ENCODE peak calls at places on chromosomes 2 and 18, in eight cellular contexts. One of them, this sample, is unnamed.

GRCh38 chr2:83686863-83687262 is 772.2 kb downstream of the SUCLG1 start:
- DNase-seq in NCI-H2081: no peak
- DNase-seq in DMS53: no peak
- DNase-seq in left ventricle myocardium inferior: no peak
- DNase-seq in erythroblast: no peak
- DNase-seq in stimulated activated CD8-positive, alpha-beta memory T cell treated with anti-CD3 and anti-CD28 coated beads, Interleukin-2, amount 100 ng/mL, for 48 hours: no peak
- DNase-seq in SW 1271: no peak
- DNase-seq in activated T-cell treated with anti-CD3 and anti-CD28 coated beads, Interleukin-2, amount 50 U/mL, for 72 hours: no peak
- DNase-seq in this sample: no peak

GRCh38 chr2:73984203-73984921 is at the start of gene TET3:
- DNase-seq in NCI-H2081: no peak
- DNase-seq in DMS53: peak; percentile 84
- DNase-seq in left ventricle myocardium inferior: no peak
- DNase-seq in erythroblast: peak; percentile 74
- DNase-seq in stimulated activated CD8-positive, alpha-beta memory T cell treated with anti-CD3 and anti-CD28 coated beads, Interleukin-2, amount 100 ng/mL, for 48 hours: peak; percentile 36
- DNase-seq in SW 1271: no peak
- DNase-seq in activated T-cell treated with anti-CD3 and anti-CD28 coated beads, Interleukin-2, amount 50 U/mL, for 72 hours: peak; percentile 50
- DNase-seq in this sample: peak; percentile 50

GRCh38 chr2:102796337-102796736 is 34.5 kb downstream of the TMEM182 start:
- DNase-seq in NCI-H2081: peak; percentile 5
- DNase-seq in DMS53: no peak
- DNase-seq in left ventricle myocardium inferior: peak; percentile 50
- DNase-seq in erythroblast: no peak
- DNase-seq in stimulated activated CD8-positive, alpha-beta memory T cell treated with anti-CD3 and anti-CD28 coated beads, Interleukin-2, amount 100 ng/mL, for 48 hours: no peak
- DNase-seq in SW 1271: no peak
- DNase-seq in activated T-cell treated with anti-CD3 and anti-CD28 coated beads, Interleukin-2, amount 50 U/mL, for 72 hours: no peak
- DNase-seq in this sample: no peak

GRCh38 chr2:209470466-209470865 is 46.6 kb downstream of the MAP2 start:
- DNase-seq in NCI-H2081: no peak
- DNase-seq in DMS53: no peak
- DNase-seq in left ventricle myocardium inferior: no peak
- DNase-seq in erythroblast: no peak
- DNase-seq in stimulated activated CD8-positive, alpha-beta memory T cell treated with anti-CD3 and anti-CD28 coated beads, Interleukin-2, amount 100 ng/mL, for 48 hours: no peak
- DNase-seq in SW 1271: no peak
- DNase-seq in activated T-cell treated with anti-CD3 and anti-CD28 coated beads, Interleukin-2, amount 50 U/mL, for 72 hours: no peak
- DNase-seq in this sample: no peak

GRCh38 chr2:7031424-7032245 is 114.4 kb downstream of the RNF144A start:
- DNase-seq in NCI-H2081: peak; percentile 99
- DNase-seq in DMS53: peak; percentile 99
- DNase-seq in left ventricle myocardium inferior: no peak
- DNase-seq in erythroblast: no peak
- DNase-seq in stimulated activated CD8-positive, alpha-beta memory T cell treated with anti-CD3 and anti-CD28 coated beads, Interleukin-2, amount 100 ng/mL, for 48 hours: no peak
- DNase-seq in SW 1271: no peak
- DNase-seq in activated T-cell treated with anti-CD3 and anti-CD28 coated beads, Interleukin-2, amount 50 U/mL, for 72 hours: peak; percentile 17
- DNase-seq in this sample: no peak

GRCh38 chr2:10307561-10308156 is 5.0 kb downstream of the HPCAL1 start:
- DNase-seq in NCI-H2081: no peak
- DNase-seq in DMS53: no peak
- DNase-seq in left ventricle myocardium inferior: no peak
- DNase-seq in erythroblast: no peak
- DNase-seq in stimulated activated CD8-positive, alpha-beta memory T cell treated with anti-CD3 and anti-CD28 coated beads, Interleukin-2, amount 100 ng/mL, for 48 hours: no peak
- DNase-seq in SW 1271: no peak
- DNase-seq in activated T-cell treated with anti-CD3 and anti-CD28 coated beads, Interleukin-2, amount 50 U/mL, for 72 hours: no peak
- DNase-seq in this sample: no peak

GRCh38 chr2:240245706-240246105 is 105.2 kb upstream of the OTOS start:
- DNase-seq in NCI-H2081: no peak
- DNase-seq in DMS53: no peak
- DNase-seq in left ventricle myocardium inferior: peak; percentile 75
- DNase-seq in erythroblast: no peak
- DNase-seq in stimulated activated CD8-positive, alpha-beta memory T cell treated with anti-CD3 and anti-CD28 coated beads, Interleukin-2, amount 100 ng/mL, for 48 hours: no peak
- DNase-seq in SW 1271: no peak
- DNase-seq in activated T-cell treated with anti-CD3 and anti-CD28 coated beads, Interleukin-2, amount 50 U/mL, for 72 hours: no peak
- DNase-seq in this sample: peak; percentile 13

GRCh38 chr2:185644828-185645227 is 93.8 kb upstream of the FSIP2 start:
- DNase-seq in NCI-H2081: no peak
- DNase-seq in DMS53: no peak
- DNase-seq in left ventricle myocardium inferior: no peak
- DNase-seq in erythroblast: no peak
- DNase-seq in stimulated activated CD8-positive, alpha-beta memory T cell treated with anti-CD3 and anti-CD28 coated beads, Interleukin-2, amount 100 ng/mL, for 48 hours: no peak
- DNase-seq in SW 1271: no peak
- DNase-seq in activated T-cell treated with anti-CD3 and anti-CD28 coated beads, Interleukin-2, amount 50 U/mL, for 72 hours: no peak
- DNase-seq in this sample: no peak

GRCh38 chr18:3530807-3531206 is 80.8 kb downstream of the TGIF1 start:
- DNase-seq in NCI-H2081: no peak
- DNase-seq in DMS53: no peak
- DNase-seq in left ventricle myocardium inferior: no peak
- DNase-seq in erythroblast: no peak
- DNase-seq in stimulated activated CD8-positive, alpha-beta memory T cell treated with anti-CD3 and anti-CD28 coated beads, Interleukin-2, amount 100 ng/mL, for 48 hours: no peak
- DNase-seq in SW 1271: no peak
- DNase-seq in activated T-cell treated with anti-CD3 and anti-CD28 coated beads, Interleukin-2, amount 50 U/mL, for 72 hours: no peak
- DNase-seq in this sample: no peak

GRCh38 chr2:72995420-72996151 is 75.9 kb downstream of the SFXN5 start:
- DNase-seq in NCI-H2081: no peak
- DNase-seq in DMS53: no peak
- DNase-seq in left ventricle myocardium inferior: no peak
- DNase-seq in erythroblast: no peak
- DNase-seq in stimulated activated CD8-positive, alpha-beta memory T cell treated with anti-CD3 and anti-CD28 coated beads, Interleukin-2, amount 100 ng/mL, for 48 hours: no peak
- DNase-seq in SW 1271: no peak
- DNase-seq in activated T-cell treated with anti-CD3 and anti-CD28 coated beads, Interleukin-2, amount 50 U/mL, for 72 hours: no peak
- DNase-seq in this sample: no peak

GRCh38 chr2:132953771-132954170 is 283.8 kb upstream of the LYPD1 start:
- DNase-seq in NCI-H2081: no peak
- DNase-seq in DMS53: no peak
- DNase-seq in left ventricle myocardium inferior: no peak
- DNase-seq in erythroblast: no peak
- DNase-seq in stimulated activated CD8-positive, alpha-beta memory T cell treated with anti-CD3 and anti-CD28 coated beads, Interleukin-2, amount 100 ng/mL, for 48 hours: no peak
- DNase-seq in SW 1271: no peak
- DNase-seq in activated T-cell treated with anti-CD3 and anti-CD28 coated beads, Interleukin-2, amount 50 U/mL, for 72 hours: no peak
- DNase-seq in this sample: no peak

GRCh38 chr2:180158961-180159360 is 151.9 kb upstream of the CWC22 start:
- DNase-seq in NCI-H2081: no peak
- DNase-seq in DMS53: no peak
- DNase-seq in left ventricle myocardium inferior: no peak
- DNase-seq in erythroblast: no peak
- DNase-seq in stimulated activated CD8-positive, alpha-beta memory T cell treated with anti-CD3 and anti-CD28 coated beads, Interleukin-2, amount 100 ng/mL, for 48 hours: no peak
- DNase-seq in SW 1271: no peak
- DNase-seq in activated T-cell treated with anti-CD3 and anti-CD28 coated beads, Interleukin-2, amount 50 U/mL, for 72 hours: no peak
- DNase-seq in this sample: no peak

GRCh38 chr18:4068552-4069158 is 386.5 kb downstream of the DLGAP1 start:
- DNase-seq in NCI-H2081: peak; percentile 40
- DNase-seq in DMS53: peak; percentile 85
- DNase-seq in left ventricle myocardium inferior: no peak
- DNase-seq in erythroblast: peak; percentile 74
- DNase-seq in stimulated activated CD8-positive, alpha-beta memory T cell treated with anti-CD3 and anti-CD28 coated beads, Interleukin-2, amount 100 ng/mL, for 48 hours: peak; percentile 2
- DNase-seq in SW 1271: peak; percentile 16
- DNase-seq in activated T-cell treated with anti-CD3 and anti-CD28 coated beads, Interleukin-2, amount 50 U/mL, for 72 hours: peak; percentile 35
- DNase-seq in this sample: no peak

GRCh38 chr2:135685361-135685760 is 56.3 kb upstream of the UBXN4 start:
- DNase-seq in NCI-H2081: no peak
- DNase-seq in DMS53: no peak
- DNase-seq in left ventricle myocardium inferior: no peak
- DNase-seq in erythroblast: no peak
- DNase-seq in stimulated activated CD8-positive, alpha-beta memory T cell treated with anti-CD3 and anti-CD28 coated beads, Interleukin-2, amount 100 ng/mL, for 48 hours: no peak
- DNase-seq in SW 1271: no peak
- DNase-seq in activated T-cell treated with anti-CD3 and anti-CD28 coated beads, Interleukin-2, amount 50 U/mL, for 72 hours: no peak
- DNase-seq in this sample: no peak

GRCh38 chr2:113963965-113964364 is 74.1 kb downstream of the ACTR3 start:
- DNase-seq in NCI-H2081: no peak
- DNase-seq in DMS53: peak; percentile 17
- DNase-seq in left ventricle myocardium inferior: no peak
- DNase-seq in erythroblast: no peak
- DNase-seq in stimulated activated CD8-positive, alpha-beta memory T cell treated with anti-CD3 and anti-CD28 coated beads, Interleukin-2, amount 100 ng/mL, for 48 hours: no peak
- DNase-seq in SW 1271: no peak
- DNase-seq in activated T-cell treated with anti-CD3 and anti-CD28 coated beads, Interleukin-2, amount 50 U/mL, for 72 hours: no peak
- DNase-seq in this sample: no peak

GRCh38 chr2:10404324-10405143 is 43.6 kb downstream of the ODC1 start:
- DNase-seq in NCI-H2081: no peak
- DNase-seq in DMS53: no peak
- DNase-seq in left ventricle myocardium inferior: no peak
- DNase-seq in erythroblast: no peak
- DNase-seq in stimulated activated CD8-positive, alpha-beta memory T cell treated with anti-CD3 and anti-CD28 coated beads, Interleukin-2, amount 100 ng/mL, for 48 hours: no peak
- DNase-seq in SW 1271: no peak
- DNase-seq in activated T-cell treated with anti-CD3 and anti-CD28 coated beads, Interleukin-2, amount 50 U/mL, for 72 hours: no peak
- DNase-seq in this sample: no peak

GRCh38 chr2:151904807-151905206 is 76.6 kb upstream of the ARL5A start:
- DNase-seq in NCI-H2081: no peak
- DNase-seq in DMS53: no peak
- DNase-seq in left ventricle myocardium inferior: no peak
- DNase-seq in erythroblast: no peak
- DNase-seq in stimulated activated CD8-positive, alpha-beta memory T cell treated with anti-CD3 and anti-CD28 coated beads, Interleukin-2, amount 100 ng/mL, for 48 hours: no peak
- DNase-seq in SW 1271: no peak
- DNase-seq in activated T-cell treated with anti-CD3 and anti-CD28 coated beads, Interleukin-2, amount 50 U/mL, for 72 hours: no peak
- DNase-seq in this sample: no peak

GRCh38 chr18:72768681-72769229 is 99.0 kb downstream of the NETO1 start:
- DNase-seq in NCI-H2081: no peak
- DNase-seq in DMS53: peak; percentile 13
- DNase-seq in left ventricle myocardium inferior: no peak
- DNase-seq in erythroblast: no peak
- DNase-seq in stimulated activated CD8-positive, alpha-beta memory T cell treated with anti-CD3 and anti-CD28 coated beads, Interleukin-2, amount 100 ng/mL, for 48 hours: no peak
- DNase-seq in SW 1271: no peak
- DNase-seq in activated T-cell treated with anti-CD3 and anti-CD28 coated beads, Interleukin-2, amount 50 U/mL, for 72 hours: no peak
- DNase-seq in this sample: no peak

GRCh38 chr2:235113854-235114253 is 162.0 kb downstream of the SH3BP4 start:
- DNase-seq in NCI-H2081: no peak
- DNase-seq in DMS53: no peak
- DNase-seq in left ventricle myocardium inferior: no peak
- DNase-seq in erythroblast: no peak
- DNase-seq in stimulated activated CD8-positive, alpha-beta memory T cell treated with anti-CD3 and anti-CD28 coated beads, Interleukin-2, amount 100 ng/mL, for 48 hours: no peak
- DNase-seq in SW 1271: no peak
- DNase-seq in activated T-cell treated with anti-CD3 and anti-CD28 coated beads, Interleukin-2, amount 50 U/mL, for 72 hours: no peak
- DNase-seq in this sample: no peak

GRCh38 chr2:223969856-223970255 is 12.6 kb downstream of the MRPL44 start:
- DNase-seq in NCI-H2081: no peak
- DNase-seq in DMS53: peak; percentile 1
- DNase-seq in left ventricle myocardium inferior: no peak
- DNase-seq in erythroblast: peak; percentile 22
- DNase-seq in stimulated activated CD8-positive, alpha-beta memory T cell treated with anti-CD3 and anti-CD28 coated beads, Interleukin-2, amount 100 ng/mL, for 48 hours: no peak
- DNase-seq in SW 1271: no peak
- DNase-seq in activated T-cell treated with anti-CD3 and anti-CD28 coated beads, Interleukin-2, amount 50 U/mL, for 72 hours: no peak
- DNase-seq in this sample: no peak

GRCh38 chr2:82797469-82797868 is 1661.6 kb downstream of the SUCLG1 start:
- DNase-seq in NCI-H2081: no peak
- DNase-seq in DMS53: no peak
- DNase-seq in left ventricle myocardium inferior: no peak
- DNase-seq in erythroblast: no peak
- DNase-seq in stimulated activated CD8-positive, alpha-beta memory T cell treated with anti-CD3 and anti-CD28 coated beads, Interleukin-2, amount 100 ng/mL, for 48 hours: no peak
- DNase-seq in SW 1271: no peak
- DNase-seq in activated T-cell treated with anti-CD3 and anti-CD28 coated beads, Interleukin-2, amount 50 U/mL, for 72 hours: no peak
- DNase-seq in this sample: no peak

GRCh38 chr2:238520359-238520886 is 93.7 kb downstream of the ASB1 start:
- DNase-seq in NCI-H2081: no peak
- DNase-seq in DMS53: no peak
- DNase-seq in left ventricle myocardium inferior: no peak
- DNase-seq in erythroblast: no peak
- DNase-seq in stimulated activated CD8-positive, alpha-beta memory T cell treated with anti-CD3 and anti-CD28 coated beads, Interleukin-2, amount 100 ng/mL, for 48 hours: no peak
- DNase-seq in SW 1271: no peak
- DNase-seq in activated T-cell treated with anti-CD3 and anti-CD28 coated beads, Interleukin-2, amount 50 U/mL, for 72 hours: no peak
- DNase-seq in this sample: no peak

GRCh38 chr18:37450434-37451133 is 115.0 kb downstream of the CELF4 start:
- DNase-seq in NCI-H2081: peak; percentile 77
- DNase-seq in DMS53: peak; percentile 39
- DNase-seq in left ventricle myocardium inferior: no peak
- DNase-seq in erythroblast: no peak
- DNase-seq in stimulated activated CD8-positive, alpha-beta memory T cell treated with anti-CD3 and anti-CD28 coated beads, Interleukin-2, amount 100 ng/mL, for 48 hours: no peak
- DNase-seq in SW 1271: no peak
- DNase-seq in activated T-cell treated with anti-CD3 and anti-CD28 coated beads, Interleukin-2, amount 50 U/mL, for 72 hours: no peak
- DNase-seq in this sample: peak; percentile 86

GRCh38 chr2:227623225-227623624 is 5.9 kb downstream of the SCYGR4 start:
- DNase-seq in NCI-H2081: no peak
- DNase-seq in DMS53: peak; percentile 13
- DNase-seq in left ventricle myocardium inferior: no peak
- DNase-seq in erythroblast: no peak
- DNase-seq in stimulated activated CD8-positive, alpha-beta memory T cell treated with anti-CD3 and anti-CD28 coated beads, Interleukin-2, amount 100 ng/mL, for 48 hours: no peak
- DNase-seq in SW 1271: peak; percentile 21
- DNase-seq in activated T-cell treated with anti-CD3 and anti-CD28 coated beads, Interleukin-2, amount 50 U/mL, for 72 hours: no peak
- DNase-seq in this sample: no peak

GRCh38 chr18:8788503-8789429 is 83.4 kb downstream of the MTCL1 start:
- DNase-seq in NCI-H2081: no peak
- DNase-seq in DMS53: no peak
- DNase-seq in left ventricle myocardium inferior: no peak
- DNase-seq in erythroblast: no peak
- DNase-seq in stimulated activated CD8-positive, alpha-beta memory T cell treated with anti-CD3 and anti-CD28 coated beads, Interleukin-2, amount 100 ng/mL, for 48 hours: no peak
- DNase-seq in SW 1271: no peak
- DNase-seq in activated T-cell treated with anti-CD3 and anti-CD28 coated beads, Interleukin-2, amount 50 U/mL, for 72 hours: no peak
- DNase-seq in this sample: no peak

GRCh38 chr2:144244938-144245337 is 275.0 kb downstream of the ZEB2 start:
- DNase-seq in NCI-H2081: no peak
- DNase-seq in DMS53: no peak
- DNase-seq in left ventricle myocardium inferior: no peak
- DNase-seq in erythroblast: no peak
- DNase-seq in stimulated activated CD8-positive, alpha-beta memory T cell treated with anti-CD3 and anti-CD28 coated beads, Interleukin-2, amount 100 ng/mL, for 48 hours: no peak
- DNase-seq in SW 1271: no peak
- DNase-seq in activated T-cell treated with anti-CD3 and anti-CD28 coated beads, Interleukin-2, amount 50 U/mL, for 72 hours: no peak
- DNase-seq in this sample: no peak

GRCh38 chr2:118967124-118967880 is 25.3 kb downstream of the MARCO start:
- DNase-seq in NCI-H2081: no peak
- DNase-seq in DMS53: no peak
- DNase-seq in left ventricle myocardium inferior: no peak
- DNase-seq in erythroblast: no peak
- DNase-seq in stimulated activated CD8-positive, alpha-beta memory T cell treated with anti-CD3 and anti-CD28 coated beads, Interleukin-2, amount 100 ng/mL, for 48 hours: no peak
- DNase-seq in SW 1271: no peak
- DNase-seq in activated T-cell treated with anti-CD3 and anti-CD28 coated beads, Interleukin-2, amount 50 U/mL, for 72 hours: no peak
- DNase-seq in this sample: no peak

GRCh38 chr2:100921685-100922161 is 80.4 kb upstream of the RPL31 start:
- DNase-seq in NCI-H2081: no peak
- DNase-seq in DMS53: no peak
- DNase-seq in left ventricle myocardium inferior: no peak
- DNase-seq in erythroblast: peak; percentile 85
- DNase-seq in stimulated activated CD8-positive, alpha-beta memory T cell treated with anti-CD3 and anti-CD28 coated beads, Interleukin-2, amount 100 ng/mL, for 48 hours: no peak
- DNase-seq in SW 1271: no peak
- DNase-seq in activated T-cell treated with anti-CD3 and anti-CD28 coated beads, Interleukin-2, amount 50 U/mL, for 72 hours: no peak
- DNase-seq in this sample: no peak

GRCh38 chr2:23988371-23988770 is 21.5 kb upstream of the MFSD2B start:
- DNase-seq in NCI-H2081: no peak
- DNase-seq in DMS53: peak; percentile 30
- DNase-seq in left ventricle myocardium inferior: no peak
- DNase-seq in erythroblast: peak; percentile 63
- DNase-seq in stimulated activated CD8-positive, alpha-beta memory T cell treated with anti-CD3 and anti-CD28 coated beads, Interleukin-2, amount 100 ng/mL, for 48 hours: no peak
- DNase-seq in SW 1271: peak; percentile 56
- DNase-seq in activated T-cell treated with anti-CD3 and anti-CD28 coated beads, Interleukin-2, amount 50 U/mL, for 72 hours: no peak
- DNase-seq in this sample: no peak

GRCh38 chr18:44680271-44681038 is at the start of gene SETBP1:
- DNase-seq in NCI-H2081: peak; percentile 67
- DNase-seq in DMS53: peak; percentile 82
- DNase-seq in left ventricle myocardium inferior: peak; percentile 66
- DNase-seq in erythroblast: peak; percentile 37
- DNase-seq in stimulated activated CD8-positive, alpha-beta memory T cell treated with anti-CD3 and anti-CD28 coated beads, Interleukin-2, amount 100 ng/mL, for 48 hours: peak; percentile 33
- DNase-seq in SW 1271: no peak
- DNase-seq in activated T-cell treated with anti-CD3 and anti-CD28 coated beads, Interleukin-2, amount 50 U/mL, for 72 hours: peak; percentile 54
- DNase-seq in this sample: peak; percentile 77

GRCh38 chr2:109287413-109287812 is 158.4 kb downstream of the SH3RF3 start:
- DNase-seq in NCI-H2081: no peak
- DNase-seq in DMS53: no peak
- DNase-seq in left ventricle myocardium inferior: no peak
- DNase-seq in erythroblast: no peak
- DNase-seq in stimulated activated CD8-positive, alpha-beta memory T cell treated with anti-CD3 and anti-CD28 coated beads, Interleukin-2, amount 100 ng/mL, for 48 hours: no peak
- DNase-seq in SW 1271: no peak
- DNase-seq in activated T-cell treated with anti-CD3 and anti-CD28 coated beads, Interleukin-2, amount 50 U/mL, for 72 hours: no peak
- DNase-seq in this sample: no peak

GRCh38 chr2:54482725-54483124 is 26.6 kb downstream of the SPTBN1 start:
- DNase-seq in NCI-H2081: no peak
- DNase-seq in DMS53: no peak
- DNase-seq in left ventricle myocardium inferior: no peak
- DNase-seq in erythroblast: no peak
- DNase-seq in stimulated activated CD8-positive, alpha-beta memory T cell treated with anti-CD3 and anti-CD28 coated beads, Interleukin-2, amount 100 ng/mL, for 48 hours: no peak
- DNase-seq in SW 1271: no peak
- DNase-seq in activated T-cell treated with anti-CD3 and anti-CD28 coated beads, Interleukin-2, amount 50 U/mL, for 72 hours: no peak
- DNase-seq in this sample: no peak

GRCh38 chr2:96148410-96149217 is 3.4 kb upstream of the DUSP2 start:
- DNase-seq in NCI-H2081: peak; percentile 53
- DNase-seq in DMS53: peak; percentile 95
- DNase-seq in left ventricle myocardium inferior: peak; percentile 40
- DNase-seq in erythroblast: peak; percentile 85
- DNase-seq in stimulated activated CD8-positive, alpha-beta memory T cell treated with anti-CD3 and anti-CD28 coated beads, Interleukin-2, amount 100 ng/mL, for 48 hours: peak; percentile 96
- DNase-seq in SW 1271: no peak
- DNase-seq in activated T-cell treated with anti-CD3 and anti-CD28 coated beads, Interleukin-2, amount 50 U/mL, for 72 hours: peak; percentile 98
- DNase-seq in this sample: peak; percentile 60

GRCh38 chr18:26746284-26747130 is 119.0 kb downstream of the AQP4 start:
- DNase-seq in NCI-H2081: no peak
- DNase-seq in DMS53: peak; percentile 24
- DNase-seq in left ventricle myocardium inferior: no peak
- DNase-seq in erythroblast: no peak
- DNase-seq in stimulated activated CD8-positive, alpha-beta memory T cell treated with anti-CD3 and anti-CD28 coated beads, Interleukin-2, amount 100 ng/mL, for 48 hours: no peak
- DNase-seq in SW 1271: no peak
- DNase-seq in activated T-cell treated with anti-CD3 and anti-CD28 coated beads, Interleukin-2, amount 50 U/mL, for 72 hours: no peak
- DNase-seq in this sample: no peak

This sample was measured in ovary.